ENCODE peak calls at places on chromosomes 5 and 9, in eight cellular contexts. P, T, W, E, Y, N, Z and H are unnamed samples.

GRCh38 chr5:1438871-1439270 is 6.4 kb downstream of the SLC6A3 start:
- DNase-seq in P (no peak), T (no peak), W (no peak), E (no peak), Y (no peak), N (no peak), Z (no peak), H (no peak)

GRCh38 chr9:21967169-21967568 is 27.0 kb downstream of the CDKN2A start:
- DNase-seq in P (no peak), T (no peak), W (no peak), E (no peak), Y (no peak), N (peak), Z (no peak), H (peak)

GRCh38 chr5:97658116-97658900 is 475.3 kb upstream of the RIOK2 start:
- DNase-seq in P (no peak), T (no peak), W (no peak), E (no peak), Y (no peak), N (no peak), Z (no peak), H (no peak)

GRCh38 chr9:134881313-134881670 is 682 bp downstream of the FCN2 start:
- DNase-seq in P (no peak), T (no peak), W (no peak), E (no peak), Y (no peak), N (no peak), Z (no peak), H (no peak)

GRCh38 chr5:75203604-75204003 is 33.1 kb downstream of the ANKRD31 start:
- DNase-seq in P (no peak), T (no peak), W (no peak), E (no peak), Y (no peak), N (no peak), Z (no peak), H (no peak)

GRCh38 chr5:87120518-87121314 is 147.0 kb upstream of the RASA1 start:
- DNase-seq in P (peak), T (peak), W (no peak), E (peak), Y (no peak), N (no peak), Z (no peak), H (no peak)

GRCh38 chr5:88883059-88883565 is at the start of gene MEF2C:
- DNase-seq in P (peak), T (peak), W (peak), E (peak), Y (peak), N (peak), Z (peak), H (peak)

GRCh38 chr5:72836810-72837209 is 20.3 kb downstream of the TNPO1 start:
- DNase-seq in P (no peak), T (no peak), W (no peak), E (no peak), Y (no peak), N (no peak), Z (no peak), H (no peak)

GRCh38 chr5:59296317-59297264 is 596.9 kb downstream of the PDE4D start:
- DNase-seq in P (no peak), T (peak), W (no peak), E (no peak), Y (peak), N (no peak), Z (no peak), H (no peak)

GRCh38 chr5:29161399-29161798 is 2032.1 kb upstream of the CDH6 start:
- DNase-seq in P (no peak), T (no peak), W (no peak), E (peak), Y (no peak), N (no peak), Z (no peak), H (no peak)

GRCh38 chr9:14346301-14346721 is 32.4 kb upstream of the NFIB start:
- DNase-seq in P (no peak), T (no peak), W (no peak), E (no peak), Y (no peak), N (peak), Z (no peak), H (peak)

GRCh38 chr9:19074836-19075235 is 25.6 kb downstream of the RRAGA start:
- DNase-seq in P (no peak), T (peak), W (no peak), E (no peak), Y (no peak), N (no peak), Z (no peak), H (no peak)

GRCh38 chr9:83588256-83588655 is 34.7 kb upstream of the IDNK start:
- DNase-seq in P (no peak), T (no peak), W (no peak), E (no peak), Y (no peak), N (no peak), Z (no peak), H (no peak)

GRCh38 chr9:93112116-93112863 is 16.3 kb downstream of the CARD19 start:
- DNase-seq in P (no peak), T (no peak), W (no peak), E (no peak), Y (no peak), N (no peak), Z (peak), H (peak)

GRCh38 chr5:132322266-132322665 is 28.1 kb downstream of the SLC22A4 start:
- DNase-seq in P (no peak), T (no peak), W (peak), E (no peak), Y (no peak), N (peak), Z (no peak), H (peak)

GRCh38 chr5:124536333-124536732 is 210.1 kb downstream of the ZNF608 start:
- DNase-seq in P (no peak), T (no peak), W (no peak), E (no peak), Y (no peak), N (no peak), Z (no peak), H (no peak)

GRCh38 chr5:170135796-170136490 is 30.2 kb downstream of the FOXI1 start:
- DNase-seq in P (no peak), T (peak), W (no peak), E (no peak), Y (no peak), N (no peak), Z (no peak), H (no peak)

GRCh38 chr9:86946712-86947145 is 577 bp downstream of the GAS1 start:
- DNase-seq in P (no peak), T (peak), W (no peak), E (peak), Y (no peak), N (peak), Z (no peak), H (no peak)

GRCh38 chr9:104970588-104970987 is 42.6 kb upstream of the ABCA1 start:
- DNase-seq in P (peak), T (peak), W (no peak), E (no peak), Y (no peak), N (no peak), Z (no peak), H (no peak)

GRCh38 chr9:93600504-93600903 is 24.1 kb downstream of the PHF2 start:
- DNase-seq in P (no peak), T (no peak), W (no peak), E (peak), Y (no peak), N (peak), Z (no peak), H (peak)

GRCh38 chr9:114072181-114073140 is 5.6 kb downstream of the AMBP start:
- DNase-seq in P (no peak), T (peak), W (no peak), E (peak), Y (no peak), N (no peak), Z (no peak), H (peak)

GRCh38 chr5:1152156-1152555 is 40.3 kb upstream of the SLC12A7 start:
- DNase-seq in P (no peak), T (no peak), W (no peak), E (peak), Y (no peak), N (no peak), Z (no peak), H (no peak)

GRCh38 chr5:135234242-135235000 is 164.6 kb downstream of the MACROH2A1 start:
- DNase-seq in P (no peak), T (no peak), W (no peak), E (peak), Y (no peak), N (no peak), Z (peak), H (no peak)

GRCh38 chr5:78509884-78510769 is 138.4 kb downstream of the LHFPL2 start:
- DNase-seq in P (no peak), T (no peak), W (no peak), E (peak), Y (peak), N (peak), Z (peak), H (peak)

GRCh38 chr9:13284011-13284410 is 4.5 kb upstream of the MPDZ start:
- DNase-seq in P (no peak), T (no peak), W (no peak), E (peak), Y (no peak), N (no peak), Z (no peak), H (no peak)

GRCh38 chr5:173016621-173017046 is 33.1 kb downstream of the ATP6V0E1 start:
- DNase-seq in P (peak), T (peak), W (no peak), E (no peak), Y (no peak), N (no peak), Z (no peak), H (no peak)

GRCh38 chr9:132485454-132485853 is 75.4 kb downstream of the CFAP77 start:
- DNase-seq in P (no peak), T (no peak), W (no peak), E (peak), Y (no peak), N (no peak), Z (no peak), H (peak)

GRCh38 chr5:35136386-35136785 is 88.6 kb upstream of the AGXT2 start:
- DNase-seq in P (peak), T (peak), W (no peak), E (no peak), Y (no peak), N (no peak), Z (no peak), H (no peak)

GRCh38 chr9:85647571-85647970 is 94.2 kb downstream of the AGTPBP1 start:
- DNase-seq in P (no peak), T (no peak), W (no peak), E (no peak), Y (no peak), N (no peak), Z (no peak), H (no peak)

GRCh38 chr5:137954131-137954879 is 65.0 kb downstream of the PKD2L2 start:
- DNase-seq in P (peak), T (peak), W (no peak), E (no peak), Y (no peak), N (peak), Z (peak), H (no peak)

GRCh38 chr5:122845253-122846050 is at the start of gene SNX24:
- DNase-seq in P (no peak), T (peak), W (peak), E (peak), Y (peak), N (peak), Z (peak), H (peak)

GRCh38 chr5:41869150-41869738 is 981 bp downstream of the OXCT1 start:
- DNase-seq in P (no peak), T (peak), W (no peak), E (peak), Y (no peak), N (no peak), Z (peak), H (peak)

GRCh38 chr9:31601666-31602065 is 782.8 kb upstream of the ACO1 start:
- DNase-seq in P (no peak), T (no peak), W (no peak), E (no peak), Y (no peak), N (no peak), Z (no peak), H (no peak)